ENCODE peak calls at places on chromosomes 2 and 18, in six cellular contexts. X is NCI-H446; M is fibroblast of the aortic adventitia; K is skeletal muscle cell; J is activated naive CD8-positive, alpha-beta T cell treated with anti-CD3 and anti-CD28 coated beads for 36 hours; W is amniotic epithelial cell. Q is an unnamed sample.

GRCh38 chr2:134718095-134718955 is 475 bp downstream of the TMEM163 start:
- DNase-seq in W (no peak), K (no peak), M (no peak), X (no peak), J (no peak), Q (no peak)

GRCh38 chr2:215635071-215635787 is 199.4 kb upstream of the FN1 start:
- DNase-seq in W (no peak), J (no peak), M (no peak), X (no peak), K (no peak), Q (no peak)

GRCh38 chr2:56971383-56971974 is 787.7 kb downstream of the CCDC85A start:
- DNase-seq in M (peak; percentile 29), X (no peak), W (no peak), K (no peak), J (no peak), Q (no peak)

GRCh38 chr2:28755411-28755810 is 3.8 kb downstream of the PPP1CB start:
- DNase-seq in W (peak; percentile 29), J (no peak), X (no peak), M (peak; percentile 40), K (no peak), Q (no peak)

GRCh38 chr2:383173-383572 is 95.3 kb upstream of the ALKAL2 start:
- DNase-seq in K (no peak), W (no peak), X (no peak), J (no peak), M (no peak), Q (no peak)

GRCh38 chr18:46324556-46324955 is 220.4 kb downstream of the HAUS1 start:
- DNase-seq in M (peak; percentile 76), J (no peak), K (peak; percentile 37), W (peak; percentile 82), X (no peak), Q (peak; percentile 46)

GRCh38 chr2:234631896-234632514 is 135.1 kb upstream of the ARL4C start:
- DNase-seq in X (no peak), M (no peak), W (no peak), J (no peak), K (no peak), Q (no peak)

GRCh38 chr2:111930875-111931274 is 32.5 kb downstream of the MERTK start:
- DNase-seq in W (peak; percentile 46), M (peak; percentile 82), K (peak; percentile 20), J (peak; percentile 9), X (no peak), Q (no peak)

GRCh38 chr2:229920011-229920781 is 1.6 kb downstream of the TRIP12 start:
- DNase-seq in X (no peak), W (no peak), M (peak; percentile 25), K (no peak), J (peak; percentile 14), Q (no peak)

GRCh38 chr2:55874338-55874737 is 49.2 kb downstream of the EFEMP1 start:
- DNase-seq in M (no peak), K (no peak), W (no peak), X (no peak), J (no peak), Q (no peak)

GRCh38 chr2:121210691-121211090 is 74.3 kb downstream of the TFCP2L1 start:
- DNase-seq in X (no peak), K (no peak), J (no peak), W (no peak), M (no peak), Q (peak; percentile 31)

GRCh38 chr2:222436040-222436413 is 11.7 kb downstream of the SGPP2 start:
- DNase-seq in W (no peak), K (no peak), X (no peak), M (no peak), J (no peak), Q (no peak)

GRCh38 chr18:37565985-37566478 is 434 bp upstream of the CELF4 start:
- DNase-seq in W (peak; percentile 13), J (no peak), M (peak; percentile 31), K (no peak), X (peak; percentile 58), Q (no peak)

GRCh38 chr18:55862693-55863485 is 274.9 kb upstream of the TCF4 start:
- DNase-seq in J (no peak), K (no peak), M (no peak), W (no peak), X (no peak), Q (no peak)

GRCh38 chr2:171893196-171893823 is 734 bp downstream of the SLC25A12 start:
- DNase-seq in J (no peak), W (no peak), M (peak; percentile 33), K (no peak), X (no peak), Q (peak; percentile 23)

GRCh38 chr2:180124273-180124881 is 117.3 kb upstream of the CWC22 start:
- DNase-seq in W (peak; percentile 56), M (peak; percentile 82), X (peak; percentile 64), J (no peak), K (peak; percentile 15), Q (peak; percentile 69)

GRCh38 chr2:11556101-11556806 is 22.4 kb downstream of the GREB1 start:
- DNase-seq in X (no peak), K (no peak), J (no peak), W (no peak), M (no peak), Q (no peak)

GRCh38 chr2:205013586-205013985 is 468.3 kb downstream of the PARD3B start:
- DNase-seq in M (no peak), J (no peak), K (no peak), X (no peak), W (no peak), Q (no peak)

GRCh38 chr2:164538250-164538866 is 82.9 kb downstream of the GRB14 start:
- DNase-seq in J (no peak), W (peak; percentile 27), M (peak; percentile 67), X (peak; percentile 6), K (no peak), Q (peak; percentile 70)

GRCh38 chr2:59567115-59567514 is 986.3 kb downstream of the BCL11A start:
- DNase-seq in X (no peak), W (no peak), J (no peak), K (no peak), M (no peak), Q (no peak)

GRCh38 chr2:168649105-168649504 is 153.3 kb upstream of the NOSTRIN start:
- DNase-seq in X (no peak), M (no peak), W (no peak), K (no peak), J (no peak), Q (no peak)

GRCh38 chr2:32688511-32688910 is 60.7 kb downstream of the TTC27 start:
- DNase-seq in K (peak; percentile 14), W (peak; percentile 85), X (no peak), J (no peak), M (peak; percentile 61), Q (no peak)

GRCh38 chr2:46012618-46013240 is 284.5 kb upstream of the EPAS1 start:
- DNase-seq in M (no peak), X (no peak), K (no peak), J (no peak), W (no peak), Q (no peak)

GRCh38 chr2:219541611-219542180 is 1.9 kb downstream of the CHPF start:
- DNase-seq in J (peak; percentile 90), W (peak; percentile 52), M (peak; percentile 52), K (no peak), X (no peak), Q (peak; percentile 96)

GRCh38 chr2:148739454-148740105 is 95.0 kb downstream of the EPC2 start:
- DNase-seq in W (no peak), M (no peak), J (no peak), X (no peak), K (no peak), Q (no peak)

GRCh38 chr2:36584148-36584794 is 13.7 kb downstream of the FEZ2 start:
- DNase-seq in W (no peak), M (no peak), J (no peak), X (no peak), K (no peak), Q (no peak)

GRCh38 chr2:130756041-130756720 is 841 bp downstream of the AMER3 start:
- DNase-seq in X (no peak), K (no peak), W (peak; percentile 1), M (peak; percentile 1), J (peak; percentile 25), Q (no peak)